ENCODE peak calls at places on chromosomes 1 and 21, in nine cellular contexts. One of them, this sample, is unnamed.

GRCh38 chr1:22747021-22747734 is 36.5 kb downstream of the EPHB2 start:
- DNase-seq in RPMI7951: peak; percentile 89
- DNase-seq in SK-MEL-5: no peak
- DNase-seq in colonic mucosa: no peak
- DNase-seq in ureter: no peak
- DNase-seq in hepatocyte: no peak
- DNase-seq in ovary: no peak
- DNase-seq in tibial nerve: no peak
- DNase-seq in kidney tubule cell: peak; percentile 100
- DNase-seq in this sample: no peak

GRCh38 chr1:66334311-66334710 is 199.6 kb upstream of the SGIP1 start:
- DNase-seq in RPMI7951: no peak
- DNase-seq in kidney tubule cell: no peak
- DNase-seq in SK-MEL-5: no peak
- DNase-seq in colonic mucosa: no peak
- DNase-seq in tibial nerve: no peak
- DNase-seq in ureter: no peak
- DNase-seq in hepatocyte: no peak
- DNase-seq in ovary: no peak
- DNase-seq in this sample: no peak

GRCh38 chr1:246477634-246478033 is 29.4 kb downstream of the SMYD3 start:
- DNase-seq in kidney tubule cell: no peak
- DNase-seq in RPMI7951: no peak
- DNase-seq in ureter: no peak
- DNase-seq in ovary: no peak
- DNase-seq in colonic mucosa: no peak
- DNase-seq in hepatocyte: no peak
- DNase-seq in SK-MEL-5: no peak
- DNase-seq in tibial nerve: no peak
- DNase-seq in this sample: no peak

GRCh38 chr1:65820983-65821382 is 28.3 kb downstream of the PDE4B start:
- DNase-seq in RPMI7951: peak; percentile 90
- DNase-seq in SK-MEL-5: peak; percentile 44
- DNase-seq in kidney tubule cell: peak; percentile 85
- DNase-seq in ureter: no peak
- DNase-seq in hepatocyte: no peak
- DNase-seq in ovary: no peak
- DNase-seq in tibial nerve: no peak
- DNase-seq in colonic mucosa: no peak
- DNase-seq in this sample: no peak

GRCh38 chr21:43311303-43311817 is 115.6 kb downstream of the SIK1 start:
- DNase-seq in ureter: no peak
- DNase-seq in tibial nerve: no peak
- DNase-seq in kidney tubule cell: no peak
- DNase-seq in ovary: no peak
- DNase-seq in hepatocyte: peak; percentile 81
- DNase-seq in SK-MEL-5: no peak
- DNase-seq in colonic mucosa: peak; percentile 82
- DNase-seq in RPMI7951: no peak
- DNase-seq in this sample: no peak

GRCh38 chr21:39062196-39062900 is 120.9 kb downstream of the PSMG1 start:
- DNase-seq in SK-MEL-5: no peak
- DNase-seq in kidney tubule cell: peak; percentile 29
- DNase-seq in colonic mucosa: no peak
- DNase-seq in ovary: no peak
- DNase-seq in hepatocyte: no peak
- DNase-seq in tibial nerve: no peak
- DNase-seq in ureter: no peak
- DNase-seq in RPMI7951: no peak
- DNase-seq in this sample: no peak

GRCh38 chr1:170149241-170149640 is 3.5 kb downstream of the NTMT2 start:
- DNase-seq in ovary: no peak
- DNase-seq in ureter: no peak
- DNase-seq in hepatocyte: no peak
- DNase-seq in RPMI7951: no peak
- DNase-seq in tibial nerve: no peak
- DNase-seq in SK-MEL-5: no peak
- DNase-seq in colonic mucosa: no peak
- DNase-seq in kidney tubule cell: no peak
- DNase-seq in this sample: no peak

GRCh38 chr1:54109131-54110105 is 43.4 kb downstream of the CDCP2 start:
- DNase-seq in hepatocyte: no peak
- DNase-seq in ovary: no peak
- DNase-seq in colonic mucosa: no peak
- DNase-seq in kidney tubule cell: no peak
- DNase-seq in SK-MEL-5: no peak
- DNase-seq in RPMI7951: no peak
- DNase-seq in tibial nerve: no peak
- DNase-seq in ureter: no peak
- DNase-seq in this sample: no peak

GRCh38 chr21:46639489-46640386 is 4.3 kb downstream of the PRMT2 start:
- DNase-seq in RPMI7951: no peak
- DNase-seq in hepatocyte: no peak
- DNase-seq in colonic mucosa: no peak
- DNase-seq in kidney tubule cell: peak; percentile 19
- DNase-seq in ureter: no peak
- DNase-seq in ovary: no peak
- DNase-seq in tibial nerve: no peak
- DNase-seq in SK-MEL-5: peak; percentile 58
- DNase-seq in this sample: no peak

GRCh38 chr1:234617986-234618725 is 8.2 kb upstream of the IRF2BP2 start:
- DNase-seq in ovary: no peak
- DNase-seq in ureter: no peak
- DNase-seq in RPMI7951: peak; percentile 50
- DNase-seq in hepatocyte: no peak
- DNase-seq in colonic mucosa: no peak
- DNase-seq in tibial nerve: no peak
- DNase-seq in SK-MEL-5: no peak
- DNase-seq in kidney tubule cell: peak; percentile 55
- DNase-seq in this sample: no peak